ENCODE peak calls at places on chromosomes 1 and 21, in eight cellular contexts. R, K, Q, D, G, V, C and P are unnamed samples.

GRCh38 chr1:165891461-165891860 is 64.0 kb downstream of the UCK2 start:
- DNase-seq in Q (no peak), K (no peak), G (no peak), C (no peak), R (no peak), V (peak), D (peak), P (no peak)

GRCh38 chr1:7783178-7783711 is 846 bp upstream of the PER3 start:
- DNase-seq in V (peak), K (peak), C (peak), D (peak), R (peak), Q (peak), G (peak), P (peak)

GRCh38 chr21:33682992-33683627 is 40.8 kb downstream of the ITSN1 start:
- DNase-seq in R (no peak), K (peak), D (peak), Q (no peak), C (no peak), V (peak), G (no peak), P (no peak)

GRCh38 chr1:203167913-203168200 is 7.8 kb downstream of the MYBPH start:
- DNase-seq in Q (no peak), G (no peak), C (no peak), R (no peak), D (no peak), V (no peak), K (no peak), P (no peak)

GRCh38 chr1:68954841-68955240 is 458.0 kb upstream of the DEPDC1 start:
- DNase-seq in V (peak), G (no peak), C (no peak), R (no peak), D (peak), Q (no peak), K (no peak), P (no peak)

GRCh38 chr1:174989540-174990181 is 10.1 kb upstream of the CACYBP start:
- DNase-seq in G (no peak), R (no peak), K (no peak), D (no peak), Q (no peak), V (no peak), C (no peak), P (no peak)

GRCh38 chr21:42685036-42685435 is 31.6 kb downstream of the PDE9A start:
- DNase-seq in C (no peak), K (no peak), V (no peak), R (no peak), G (no peak), D (no peak), Q (no peak), P (no peak)

GRCh38 chr21:29418813-29419212 is 120.1 kb downstream of the BACH1 start:
- DNase-seq in G (no peak), Q (no peak), R (no peak), D (no peak), V (no peak), K (no peak), C (peak), P (no peak)

GRCh38 chr1:225909477-225909876 is 14.6 kb downstream of the PYCR2 start:
- DNase-seq in Q (no peak), G (no peak), D (no peak), V (no peak), C (no peak), R (no peak), K (no peak), P (no peak)

GRCh38 chr1:2111674-2112035 is 61.4 kb downstream of the PRKCZ start:
- DNase-seq in K (no peak), Q (peak), G (no peak), R (no peak), V (no peak), D (no peak), C (no peak), P (no peak)

GRCh38 chr1:86871001-86871400 is 42.9 kb downstream of the SELENOF start:
- DNase-seq in K (no peak), Q (no peak), V (no peak), G (no peak), D (no peak), R (no peak), C (no peak), P (no peak)
- H3K4me3 ChIP-seq in K (no peak), Q (no peak), V (no peak), G (no peak), D (no peak), R (no peak), C (no peak), P (no peak)

GRCh38 chr1:89151021-89151420 is 24.8 kb downstream of the GBP7 start:
- DNase-seq in K (no peak), V (no peak), C (no peak), D (no peak), R (no peak), Q (no peak), G (no peak), P (no peak)

GRCh38 chr1:89148259-89148658 is 22.3 kb upstream of the GBP2 start:
- DNase-seq in K (no peak), R (no peak), Q (no peak), V (no peak), G (no peak), C (no peak), D (no peak), P (no peak)

GRCh38 chr1:89147707-89148106 is 21.8 kb upstream of the GBP2 start:
- DNase-seq in Q (no peak), R (no peak), V (no peak), C (no peak), D (no peak), G (no peak), K (no peak), P (no peak)

GRCh38 chr1:89149976-89150375 is 24.1 kb upstream of the GBP2 start:
- DNase-seq in K (no peak), D (no peak), G (no peak), R (no peak), V (no peak), Q (no peak), C (no peak), P (no peak)

DNA sequence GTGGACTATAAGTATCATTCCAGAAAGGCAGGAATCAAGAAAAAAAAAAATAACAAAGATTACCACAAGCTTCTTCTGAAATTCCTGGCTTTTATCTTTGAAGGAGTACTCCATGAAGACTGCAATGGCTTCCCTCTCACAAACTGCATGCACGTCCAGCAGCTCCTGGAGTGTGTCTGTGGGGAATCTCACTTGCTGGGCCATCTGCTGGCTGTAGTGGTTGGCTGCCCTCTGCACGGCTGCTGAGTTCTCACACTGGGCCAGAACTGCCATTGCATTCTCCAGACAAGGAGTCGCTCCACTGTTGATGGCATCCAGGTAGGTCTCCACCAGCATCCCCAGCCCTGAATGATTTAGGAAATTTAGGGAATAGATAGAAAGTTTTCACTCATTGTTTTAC is 23.3 kb upstream of the GBP2 start:
- DNase-seq in V (peak), K (peak), C (no peak), R (peak), G (no peak), Q (no peak), D (peak), P (no peak)
- TF ChIP-seq CTCF in V (peak), K (peak), C (no peak), R (peak), G (no peak), Q (no peak), D (peak), P (no peak)

GRCh38 chr1:52727956-52728656 is 1.9 kb downstream of the ZYG11B start:
- DNase-seq in K (no peak), C (no peak), V (no peak), R (no peak), Q (no peak), G (no peak), D (no peak), P (no peak)
- H3K4me3 ChIP-seq in K (no peak), C (no peak), V (peak), R (peak), Q (peak), G (no peak), D (peak), P (peak)

DNA sequence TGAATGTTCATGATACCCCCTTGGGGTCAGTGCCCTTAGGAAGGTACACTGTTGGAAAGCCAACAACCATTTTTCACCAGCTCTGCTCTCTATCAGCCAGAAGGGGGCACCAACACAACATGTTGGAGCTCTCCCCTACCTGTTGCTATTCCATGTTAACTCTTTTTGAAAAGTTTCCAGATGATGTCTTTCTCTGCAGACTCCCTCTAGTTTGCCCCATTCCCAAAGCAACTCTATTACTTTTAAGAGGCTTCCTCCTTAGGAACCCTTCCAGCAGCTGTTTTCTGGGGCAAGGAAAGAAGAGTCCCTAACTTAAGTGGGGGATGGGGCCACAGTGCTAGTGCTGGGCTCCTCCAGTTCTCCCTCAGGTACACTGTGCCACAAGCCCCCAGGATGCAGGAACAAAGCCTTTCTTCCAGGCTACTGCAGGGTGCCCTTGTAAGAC is 22.9 kb upstream of the NDC1 start:
- DNase-seq in K (peak), V (peak), G (peak), R (no peak), D (peak), C (no peak), Q (no peak), P (no peak)
- TF ChIP-seq CTCF in K (peak), V (peak), G (peak), R (peak), D (peak), C (peak), Q (peak), P (peak)

DNA sequence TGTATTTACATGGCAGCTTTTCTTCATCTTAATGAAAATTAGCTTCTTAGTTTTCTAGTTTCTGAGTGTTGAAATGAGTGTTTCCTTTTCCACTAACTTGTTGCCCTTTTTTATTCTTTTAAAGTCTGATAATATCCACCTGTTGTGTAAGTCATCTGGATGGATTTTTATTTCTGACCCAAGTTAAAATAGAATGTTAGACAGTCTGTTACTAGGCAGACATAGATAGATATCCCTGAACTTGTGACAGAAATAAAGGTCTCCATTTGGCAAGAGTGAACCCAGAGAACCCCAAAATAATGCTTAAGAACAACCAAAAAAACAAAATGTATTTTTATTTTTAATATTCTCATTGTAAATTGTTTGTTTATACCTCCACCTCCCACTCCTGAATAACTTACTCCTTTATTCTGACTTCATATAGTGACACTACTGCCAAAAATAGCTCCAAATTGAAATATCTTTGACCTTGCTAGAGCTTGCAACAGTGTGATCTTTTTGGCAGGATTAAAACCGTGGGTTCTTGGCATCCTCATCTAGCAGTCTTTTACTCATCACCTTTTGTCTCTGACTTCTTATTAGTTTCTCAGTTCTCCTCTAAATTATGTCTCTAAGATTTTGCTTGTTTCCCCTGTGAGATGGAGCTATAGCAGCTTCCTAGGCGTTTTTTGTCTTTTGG is 26.9 kb upstream of the SH3D21 start:
- DNase-seq in D (peak), G (no peak), V (peak), R (no peak), K (no peak), Q (no peak), C (no peak), P (no peak)
- H3K4me3 ChIP-seq in D (no peak), G (no peak), V (no peak), R (no peak), K (no peak), Q (no peak), C (no peak), P (no peak)

GRCh38 chr1:38085666-38086305 is 39.2 kb upstream of the POU3F1 start:
- DNase-seq in C (no peak), R (no peak), D (no peak), V (no peak), K (no peak), Q (no peak), G (no peak), P (no peak)

GRCh38 chr1:38089712-38090360 is 43.2 kb upstream of the POU3F1 start:
- DNase-seq in G (no peak), V (no peak), Q (no peak), K (no peak), C (no peak), D (no peak), R (no peak), P (no peak)

GRCh38 chr1:38087676-38088075 is 41.1 kb upstream of the POU3F1 start:
- DNase-seq in R (no peak), K (no peak), C (no peak), D (no peak), G (no peak), Q (no peak), V (no peak), P (no peak)

GRCh38 chr1:38090796-38091195 is 44.2 kb upstream of the POU3F1 start:
- DNase-seq in D (no peak), R (no peak), Q (no peak), C (no peak), K (no peak), V (no peak), G (no peak), P (no peak)

GRCh38 chr1:38088366-38088765 is 41.8 kb upstream of the POU3F1 start:
- DNase-seq in C (no peak), K (peak), R (no peak), G (no peak), V (no peak), Q (no peak), D (no peak), P (no peak)
- TF ChIP-seq CTCF in C (no peak), K (peak), R (no peak), G (no peak), V (no peak), Q (no peak), D (no peak), P (no peak)

DNA sequence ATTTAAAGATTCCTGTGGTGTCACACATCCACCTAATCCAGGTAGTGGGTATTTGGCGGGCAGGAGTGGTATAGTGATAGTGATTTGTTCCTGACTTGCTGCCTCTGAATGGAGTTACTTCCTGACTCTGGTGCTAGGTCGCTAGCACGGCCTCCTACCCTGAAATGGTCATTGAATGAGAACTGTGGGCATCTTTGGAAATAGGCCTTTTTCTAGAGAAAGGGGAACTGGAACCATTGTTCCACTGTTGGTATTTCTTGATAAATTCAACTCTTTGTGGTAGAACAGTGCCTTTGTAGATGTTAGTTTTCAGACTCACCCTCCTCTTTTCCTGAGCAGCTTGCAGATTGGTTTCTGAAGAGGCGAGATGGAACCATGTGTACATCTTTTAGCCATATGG is 1.5 kb downstream of the QSOX1 start:
- DNase-seq in V (no peak), Q (no peak), R (no peak), K (no peak), G (no peak), C (no peak), D (no peak), P (no peak)
- H3K4me3 ChIP-seq in V (peak), Q (peak), R (no peak), K (no peak), G (peak), C (no peak), D (peak), P (peak)